ENCODE peak calls at places on chromosomes 3 and 15, in ten cellular contexts. M, F, V, W, P, T, K, E, L and S are unnamed samples.

GRCh38 chr3:72234394-72234793 is 449.4 kb upstream of the PROK2 start:
- DNase-seq in M (no peak), F (peak; percentile 35), V (no peak), W (peak; percentile 91), P (no peak), T (peak; percentile 15), K (peak; percentile 53), E (no peak), L (no peak), S (no peak)

GRCh38 chr3:100613721-100614390 is 4.5 kb downstream of the ADGRG7 start:
- DNase-seq in M (no peak), F (no peak), V (no peak), W (no peak), P (no peak), T (no peak), K (no peak), E (no peak), L (no peak), S (peak; percentile 13)

GRCh38 chr3:111621535-111621934 is 26.4 kb upstream of the ZBED2 start:
- DNase-seq in M (no peak), F (no peak), V (no peak), W (no peak), P (no peak), T (no peak), K (peak; percentile 61), E (peak; percentile 81), L (no peak), S (peak; percentile 45)

GRCh38 chr3:122679467-122680291 is 960 bp upstream of the PARP14 start:
- DNase-seq in M (peak; percentile 44), F (no peak), V (peak; percentile 33), W (peak; percentile 12), P (no peak), T (peak; percentile 55), K (peak; percentile 33), E (peak; percentile 29), L (no peak), S (peak; percentile 73)

GRCh38 chr3:172182797-172183196 is 143.4 kb downstream of the FNDC3B start:
- DNase-seq in M (no peak), F (no peak), V (peak; percentile 20), W (no peak), P (no peak), T (no peak), K (no peak), E (no peak), L (no peak), S (no peak)

GRCh38 chr15:95935852-95936251 is 394.6 kb upstream of the NR2F2 start:
- DNase-seq in M (no peak), F (no peak), V (no peak), W (no peak), P (no peak), T (no peak), K (no peak), E (no peak), L (no peak), S (no peak)

GRCh38 chr3:149816986-149817385 is 4.0 kb downstream of the RNF13 start:
- DNase-seq in M (no peak), F (no peak), V (no peak), W (peak; percentile 91), P (peak; percentile 89), T (peak; percentile 35), K (no peak), E (no peak), L (no peak), S (no peak)

GRCh38 chr15:38846351-38846750 is 281.7 kb upstream of the RASGRP1 start:
- DNase-seq in M (no peak), F (no peak), V (no peak), W (no peak), P (no peak), T (peak; percentile 37), K (no peak), E (no peak), L (no peak), S (no peak)

GRCh38 chr3:144079634-144080033 is 108.0 kb downstream of the DIPK2A start:
- DNase-seq in M (no peak), F (no peak), V (no peak), W (no peak), P (no peak), T (no peak), K (no peak), E (no peak), L (no peak), S (no peak)

GRCh38 chr15:66770518-66771350 is 68.7 kb downstream of the SMAD6 start:
- DNase-seq in M (no peak), F (peak; percentile 38), V (no peak), W (no peak), P (no peak), T (no peak), K (no peak), E (no peak), L (no peak), S (no peak)

GRCh38 chr3:150333482-150333881 is 74.6 kb upstream of the TSC22D2 start:
- DNase-seq in M (no peak), F (no peak), V (no peak), W (no peak), P (no peak), T (no peak), K (no peak), E (no peak), L (no peak), S (no peak)

GRCh38 chr3:176274161-176274560 is 923.1 kb downstream of the TBL1XR1 start:
- DNase-seq in M (no peak), F (no peak), V (no peak), W (no peak), P (no peak), T (no peak), K (no peak), E (no peak), L (no peak), S (no peak)

GRCh38 chr3:48305396-48305795 is 28.1 kb downstream of the SPINK8 start:
- DNase-seq in M (no peak), F (no peak), V (no peak), W (peak; percentile 29), P (no peak), T (peak; percentile 9), K (no peak), E (no peak), L (no peak), S (no peak)

GRCh38 chr15:66838671-66839239 is 136.7 kb downstream of the SMAD6 start:
- DNase-seq in M (no peak), F (no peak), V (no peak), W (peak; percentile 60), P (peak; percentile 35), T (peak; percentile 50), K (no peak), E (no peak), L (no peak), S (peak; percentile 65)